ENCODE peak calls at places on chromosomes 2 and 18, in ten cellular contexts. One of them, this sample, is unnamed.
A peak's percentile ranks its signal among the peaks of the same experiment; 100 is the strongest.

GRCh38 chr2:206368933-206369569 is 74.3 kb upstream of the ADAM23 start:
- DNase-seq in stimulated activated CD4-positive, alpha-beta T cell treated with anti-CD3 and anti-CD28 coated beads, Interleukin-12 subunit alpha, Interleukin-12 subunit beta, amount 100 ng/mL, for 4 hours: no peak
- DNase-seq in LoVo: no peak
- DNase-seq in ELF-1: no peak
- DNase-seq in IMR-90: no peak
- DNase-seq in T-helper 9 cell: no peak
- DNase-seq in H4: no peak
- DNase-seq in caudate nucleus: no peak
- DNase-seq in NCI-H510A: no peak
- DNase-seq in SJSA1: no peak
- DNase-seq in this sample: no peak

GRCh38 chr18:7000484-7001096 is 117.0 kb downstream of the LAMA1 start:
- DNase-seq in stimulated activated CD4-positive, alpha-beta T cell treated with anti-CD3 and anti-CD28 coated beads, Interleukin-12 subunit alpha, Interleukin-12 subunit beta, amount 100 ng/mL, for 4 hours: no peak
- DNase-seq in LoVo: peak; percentile 12
- DNase-seq in ELF-1: peak; percentile 32
- DNase-seq in IMR-90: peak; percentile 19
- DNase-seq in T-helper 9 cell: no peak
- DNase-seq in H4: peak; percentile 57
- DNase-seq in caudate nucleus: no peak
- DNase-seq in NCI-H510A: peak; percentile 26
- DNase-seq in SJSA1: peak; percentile 12
- DNase-seq in this sample: no peak

GRCh38 chr2:65349863-65350262 is 82.5 kb downstream of the SPRED2 start:
- DNase-seq in stimulated activated CD4-positive, alpha-beta T cell treated with anti-CD3 and anti-CD28 coated beads, Interleukin-12 subunit alpha, Interleukin-12 subunit beta, amount 100 ng/mL, for 4 hours: no peak
- DNase-seq in LoVo: no peak
- DNase-seq in ELF-1: no peak
- DNase-seq in IMR-90: peak; percentile 86
- DNase-seq in T-helper 9 cell: no peak
- DNase-seq in H4: peak; percentile 53
- DNase-seq in caudate nucleus: no peak
- DNase-seq in NCI-H510A: peak; percentile 71
- DNase-seq in SJSA1: peak; percentile 68
- DNase-seq in this sample: no peak

GRCh38 chr2:23220687-23221086 is 164.3 kb upstream of the KLHL29 start:
- DNase-seq in stimulated activated CD4-positive, alpha-beta T cell treated with anti-CD3 and anti-CD28 coated beads, Interleukin-12 subunit alpha, Interleukin-12 subunit beta, amount 100 ng/mL, for 4 hours: no peak
- DNase-seq in LoVo: no peak
- DNase-seq in ELF-1: no peak
- DNase-seq in IMR-90: no peak
- DNase-seq in T-helper 9 cell: no peak
- DNase-seq in H4: no peak
- DNase-seq in caudate nucleus: no peak
- DNase-seq in NCI-H510A: no peak
- DNase-seq in SJSA1: no peak
- DNase-seq in this sample: no peak

GRCh38 chr18:22471546-22472131 is 53.9 kb upstream of the CTAGE1 start:
- DNase-seq in stimulated activated CD4-positive, alpha-beta T cell treated with anti-CD3 and anti-CD28 coated beads, Interleukin-12 subunit alpha, Interleukin-12 subunit beta, amount 100 ng/mL, for 4 hours: no peak
- DNase-seq in LoVo: no peak
- DNase-seq in ELF-1: no peak
- DNase-seq in IMR-90: peak; percentile 64
- DNase-seq in T-helper 9 cell: no peak
- DNase-seq in H4: no peak
- DNase-seq in caudate nucleus: no peak
- DNase-seq in NCI-H510A: no peak
- DNase-seq in SJSA1: peak; percentile 40
- DNase-seq in this sample: no peak

GRCh38 chr2:151946856-151947523 is 118.8 kb upstream of the ARL5A start:
- DNase-seq in stimulated activated CD4-positive, alpha-beta T cell treated with anti-CD3 and anti-CD28 coated beads, Interleukin-12 subunit alpha, Interleukin-12 subunit beta, amount 100 ng/mL, for 4 hours: no peak
- DNase-seq in LoVo: no peak
- DNase-seq in ELF-1: peak; percentile 40
- DNase-seq in IMR-90: peak; percentile 1
- DNase-seq in T-helper 9 cell: no peak
- DNase-seq in H4: peak; percentile 22
- DNase-seq in caudate nucleus: no peak
- DNase-seq in NCI-H510A: no peak
- DNase-seq in SJSA1: peak; percentile 4
- DNase-seq in this sample: no peak

GRCh38 chr2:120436885-120437603 is 91.1 kb downstream of the INHBB start:
- DNase-seq in stimulated activated CD4-positive, alpha-beta T cell treated with anti-CD3 and anti-CD28 coated beads, Interleukin-12 subunit alpha, Interleukin-12 subunit beta, amount 100 ng/mL, for 4 hours: no peak
- DNase-seq in LoVo: peak; percentile 23
- DNase-seq in ELF-1: peak; percentile 95
- DNase-seq in IMR-90: peak; percentile 13
- DNase-seq in T-helper 9 cell: no peak
- DNase-seq in H4: peak; percentile 41
- DNase-seq in caudate nucleus: no peak
- DNase-seq in NCI-H510A: peak; percentile 47
- DNase-seq in SJSA1: peak; percentile 33
- DNase-seq in this sample: no peak

GRCh38 chr18:23356915-23357421 is 96.1 kb upstream of the RIOK3 start:
- DNase-seq in stimulated activated CD4-positive, alpha-beta T cell treated with anti-CD3 and anti-CD28 coated beads, Interleukin-12 subunit alpha, Interleukin-12 subunit beta, amount 100 ng/mL, for 4 hours: no peak
- DNase-seq in LoVo: no peak
- DNase-seq in ELF-1: no peak
- DNase-seq in IMR-90: peak; percentile 55
- DNase-seq in T-helper 9 cell: no peak
- DNase-seq in H4: no peak
- DNase-seq in caudate nucleus: no peak
- DNase-seq in NCI-H510A: no peak
- DNase-seq in SJSA1: no peak
- DNase-seq in this sample: no peak

GRCh38 chr18:77006305-77007175 is 126.0 kb downstream of the MBP start:
- DNase-seq in stimulated activated CD4-positive, alpha-beta T cell treated with anti-CD3 and anti-CD28 coated beads, Interleukin-12 subunit alpha, Interleukin-12 subunit beta, amount 100 ng/mL, for 4 hours: no peak
- DNase-seq in LoVo: no peak
- DNase-seq in ELF-1: peak; percentile 37
- DNase-seq in IMR-90: no peak
- DNase-seq in T-helper 9 cell: no peak
- DNase-seq in H4: no peak
- DNase-seq in caudate nucleus: no peak
- DNase-seq in NCI-H510A: no peak
- DNase-seq in SJSA1: no peak
- DNase-seq in this sample: no peak

GRCh38 chr2:215540646-215541045 is 104.8 kb upstream of the FN1 start:
- DNase-seq in stimulated activated CD4-positive, alpha-beta T cell treated with anti-CD3 and anti-CD28 coated beads, Interleukin-12 subunit alpha, Interleukin-12 subunit beta, amount 100 ng/mL, for 4 hours: no peak
- DNase-seq in LoVo: no peak
- DNase-seq in ELF-1: no peak
- DNase-seq in IMR-90: peak; percentile 97
- DNase-seq in T-helper 9 cell: no peak
- DNase-seq in H4: peak; percentile 39
- DNase-seq in caudate nucleus: no peak
- DNase-seq in NCI-H510A: no peak
- DNase-seq in SJSA1: peak; percentile 30
- DNase-seq in this sample: no peak

GRCh38 chr2:174874081-174874480 is 109.8 kb upstream of the CHRNA1 start:
- DNase-seq in stimulated activated CD4-positive, alpha-beta T cell treated with anti-CD3 and anti-CD28 coated beads, Interleukin-12 subunit alpha, Interleukin-12 subunit beta, amount 100 ng/mL, for 4 hours: no peak
- DNase-seq in LoVo: no peak
- DNase-seq in ELF-1: no peak
- DNase-seq in IMR-90: no peak
- DNase-seq in T-helper 9 cell: no peak
- DNase-seq in H4: no peak
- DNase-seq in caudate nucleus: no peak
- DNase-seq in NCI-H510A: no peak
- DNase-seq in SJSA1: no peak
- DNase-seq in this sample: no peak

GRCh38 chr2:108938069-108938710 is 50.8 kb downstream of the EDAR start:
- DNase-seq in stimulated activated CD4-positive, alpha-beta T cell treated with anti-CD3 and anti-CD28 coated beads, Interleukin-12 subunit alpha, Interleukin-12 subunit beta, amount 100 ng/mL, for 4 hours: no peak
- DNase-seq in LoVo: no peak
- DNase-seq in ELF-1: no peak
- DNase-seq in IMR-90: no peak
- DNase-seq in T-helper 9 cell: no peak
- DNase-seq in H4: no peak
- DNase-seq in caudate nucleus: no peak
- DNase-seq in NCI-H510A: no peak
- DNase-seq in SJSA1: no peak
- DNase-seq in this sample: no peak

GRCh38 chr2:233380132-233381012 is 26.1 kb downstream of the DGKD start:
- DNase-seq in stimulated activated CD4-positive, alpha-beta T cell treated with anti-CD3 and anti-CD28 coated beads, Interleukin-12 subunit alpha, Interleukin-12 subunit beta, amount 100 ng/mL, for 4 hours: no peak
- DNase-seq in LoVo: no peak
- DNase-seq in ELF-1: peak; percentile 32
- DNase-seq in IMR-90: peak; percentile 42
- DNase-seq in T-helper 9 cell: no peak
- DNase-seq in H4: no peak
- DNase-seq in caudate nucleus: no peak
- DNase-seq in NCI-H510A: no peak
- DNase-seq in SJSA1: no peak
- DNase-seq in this sample: no peak

GRCh38 chr2:197298609-197299008 is 12.0 kb downstream of the ANKRD44 start:
- DNase-seq in stimulated activated CD4-positive, alpha-beta T cell treated with anti-CD3 and anti-CD28 coated beads, Interleukin-12 subunit alpha, Interleukin-12 subunit beta, amount 100 ng/mL, for 4 hours: no peak
- DNase-seq in LoVo: no peak
- DNase-seq in ELF-1: no peak
- DNase-seq in IMR-90: no peak
- DNase-seq in T-helper 9 cell: no peak
- DNase-seq in H4: no peak
- DNase-seq in caudate nucleus: no peak
- DNase-seq in NCI-H510A: no peak
- DNase-seq in SJSA1: no peak
- DNase-seq in this sample: no peak

GRCh38 chr2:95269036-95269680 is 5.1 kb upstream of the PROM2 start:
- DNase-seq in stimulated activated CD4-positive, alpha-beta T cell treated with anti-CD3 and anti-CD28 coated beads, Interleukin-12 subunit alpha, Interleukin-12 subunit beta, amount 100 ng/mL, for 4 hours: no peak
- DNase-seq in LoVo: no peak
- DNase-seq in ELF-1: no peak
- DNase-seq in IMR-90: no peak
- DNase-seq in T-helper 9 cell: no peak
- DNase-seq in H4: no peak
- DNase-seq in caudate nucleus: no peak
- DNase-seq in NCI-H510A: no peak
- DNase-seq in SJSA1: no peak
- DNase-seq in this sample: no peak

GRCh38 chr2:233184669-233185068 is 66.8 kb upstream of the ATG16L1 start:
- DNase-seq in stimulated activated CD4-positive, alpha-beta T cell treated with anti-CD3 and anti-CD28 coated beads, Interleukin-12 subunit alpha, Interleukin-12 subunit beta, amount 100 ng/mL, for 4 hours: no peak
- DNase-seq in LoVo: no peak
- DNase-seq in ELF-1: no peak
- DNase-seq in IMR-90: no peak
- DNase-seq in T-helper 9 cell: no peak
- DNase-seq in H4: no peak
- DNase-seq in caudate nucleus: no peak
- DNase-seq in NCI-H510A: no peak
- DNase-seq in SJSA1: no peak
- DNase-seq in this sample: no peak

GRCh38 chr2:222169346-222169745 is 129.5 kb downstream of the PAX3 start:
- DNase-seq in stimulated activated CD4-positive, alpha-beta T cell treated with anti-CD3 and anti-CD28 coated beads, Interleukin-12 subunit alpha, Interleukin-12 subunit beta, amount 100 ng/mL, for 4 hours: no peak
- DNase-seq in LoVo: no peak
- DNase-seq in ELF-1: no peak
- DNase-seq in IMR-90: no peak
- DNase-seq in T-helper 9 cell: no peak
- DNase-seq in H4: peak; percentile 26
- DNase-seq in caudate nucleus: no peak
- DNase-seq in NCI-H510A: no peak
- DNase-seq in SJSA1: peak; percentile 5
- DNase-seq in this sample: no peak

GRCh38 chr18:500556-501405 is at the start of gene COLEC12:
- DNase-seq in stimulated activated CD4-positive, alpha-beta T cell treated with anti-CD3 and anti-CD28 coated beads, Interleukin-12 subunit alpha, Interleukin-12 subunit beta, amount 100 ng/mL, for 4 hours: no peak
- DNase-seq in LoVo: no peak
- DNase-seq in ELF-1: no peak
- DNase-seq in IMR-90: no peak
- DNase-seq in T-helper 9 cell: no peak
- DNase-seq in H4: no peak
- DNase-seq in caudate nucleus: no peak
- DNase-seq in NCI-H510A: no peak
- DNase-seq in SJSA1: no peak
- DNase-seq in this sample: peak; percentile 70

GRCh38 chr2:12504443-12504842 is 212.3 kb upstream of the TRIB2 start:
- DNase-seq in stimulated activated CD4-positive, alpha-beta T cell treated with anti-CD3 and anti-CD28 coated beads, Interleukin-12 subunit alpha, Interleukin-12 subunit beta, amount 100 ng/mL, for 4 hours: peak; percentile 21
- DNase-seq in LoVo: no peak
- DNase-seq in ELF-1: no peak
- DNase-seq in IMR-90: peak; percentile 57
- DNase-seq in T-helper 9 cell: no peak
- DNase-seq in H4: peak; percentile 19
- DNase-seq in caudate nucleus: no peak
- DNase-seq in NCI-H510A: no peak
- DNase-seq in SJSA1: peak; percentile 49
- DNase-seq in this sample: no peak

GRCh38 chr2:128302011-128302743 is 16.5 kb downstream of the HS6ST1 start:
- DNase-seq in stimulated activated CD4-positive, alpha-beta T cell treated with anti-CD3 and anti-CD28 coated beads, Interleukin-12 subunit alpha, Interleukin-12 subunit beta, amount 100 ng/mL, for 4 hours: no peak
- DNase-seq in LoVo: no peak
- DNase-seq in ELF-1: peak; percentile 30
- DNase-seq in IMR-90: no peak
- DNase-seq in T-helper 9 cell: no peak
- DNase-seq in H4: no peak
- DNase-seq in caudate nucleus: no peak
- DNase-seq in NCI-H510A: no peak
- DNase-seq in SJSA1: no peak
- DNase-seq in this sample: no peak

GRCh38 chr18:58263055-58263732 is 219.2 kb downstream of the NEDD4L start:
- DNase-seq in stimulated activated CD4-positive, alpha-beta T cell treated with anti-CD3 and anti-CD28 coated beads, Interleukin-12 subunit alpha, Interleukin-12 subunit beta, amount 100 ng/mL, for 4 hours: no peak
- DNase-seq in LoVo: peak; percentile 58
- DNase-seq in ELF-1: peak; percentile 62
- DNase-seq in IMR-90: peak; percentile 24
- DNase-seq in T-helper 9 cell: no peak
- DNase-seq in H4: no peak
- DNase-seq in caudate nucleus: no peak
- DNase-seq in NCI-H510A: no peak
- DNase-seq in SJSA1: no peak
- DNase-seq in this sample: no peak

GRCh38 chr2:138421971-138422335 is 79.6 kb upstream of the SPOPL start:
- DNase-seq in stimulated activated CD4-positive, alpha-beta T cell treated with anti-CD3 and anti-CD28 coated beads, Interleukin-12 subunit alpha, Interleukin-12 subunit beta, amount 100 ng/mL, for 4 hours: no peak
- DNase-seq in LoVo: peak; percentile 63
- DNase-seq in ELF-1: peak; percentile 16
- DNase-seq in IMR-90: peak; percentile 76
- DNase-seq in T-helper 9 cell: no peak
- DNase-seq in H4: peak; percentile 58
- DNase-seq in caudate nucleus: no peak
- DNase-seq in NCI-H510A: no peak
- DNase-seq in SJSA1: no peak
- DNase-seq in this sample: no peak

This sample was measured in frontal cortex.